ENCODE peak calls at places on chromosomes 4 and X, in four cellular contexts. V is IMR-90, U is tibial artery, D is uterus. G is an unnamed sample.
A peak's percentile ranks its signal among the peaks of the same experiment; 100 is the strongest.

GRCh38 chr4:84239278-84239845 is 259.7 kb downstream of the NKX6-1 start:
- DNase-seq in V (no peak), U (no peak), D (no peak), G (no peak)

GRCh38 chr4:138602664-138603063 is 360.5 kb upstream of the SLC7A11 start:
- DNase-seq in V (peak; percentile 26), U (no peak), D (no peak), G (peak; percentile 53)

GRCh38 chr4:8703857-8704495 is 111.4 kb downstream of the CPZ start:
- DNase-seq in V (no peak), U (peak; percentile 51), D (no peak), G (no peak)

GRCh38 chrX:154473683-154474082 is 5.4 kb downstream of the LAGE3 start:
- DNase-seq in V (no peak), U (no peak), D (no peak), G (no peak)

GRCh38 chr4:67198757-67199156 is 346.5 kb downstream of the CENPC start:
- DNase-seq in V (no peak), U (no peak), D (no peak), G (no peak)

GRCh38 chrX:69024931-69025330 is 140.3 kb downstream of the PJA1 start:
- DNase-seq in V (peak; percentile 59), U (peak; percentile 87), D (peak; percentile 77), G (no peak)

GRCh38 chrX:84258708-84259107 is 70.7 kb upstream of the RPS6KA6 start:
- DNase-seq in V (no peak), U (no peak), D (no peak), G (no peak)

GRCh38 chrX:109475174-109475891 is 6.6 kb downstream of the GUCY2F start:
- DNase-seq in V (peak; percentile 34), U (no peak), D (peak; percentile 20), G (peak; percentile 14)

GRCh38 chrX:115350696-115351408 is 61.3 kb downstream of the LUZP4 start:
- DNase-seq in V (no peak), U (no peak), D (no peak), G (no peak)

GRCh38 chrX:110509778-110510510 is 151.3 kb downstream of the RTL9 start:
- DNase-seq in V (no peak), U (no peak), D (no peak), G (no peak)

GRCh38 chrX:101658661-101659477 is 781 bp downstream of the ARMCX2 start:
- DNase-seq in V (peak; percentile 40), U (peak; percentile 87), D (peak; percentile 71), G (peak; percentile 71)

GRCh38 chr4:153545822-153546221 is 79.7 kb downstream of the TMEM131L start:
- DNase-seq in V (no peak), U (no peak), D (no peak), G (no peak)

GRCh38 chr4:8911311-8912088 is 39.9 kb upstream of the HMX1 start:
- DNase-seq in V (no peak), U (peak; percentile 56), D (peak; percentile 8), G (no peak)

GRCh38 chrX:154378059-154378798 is 866 bp upstream of the EMD start:
- DNase-seq in V (peak; percentile 40), U (peak; percentile 98), D (peak; percentile 73), G (no peak)

GRCh38 chrX:105495376-105495775 is 274.9 kb upstream of the TEX13A start:
- DNase-seq in V (no peak), U (no peak), D (no peak), G (no peak)

GRCh38 chr4:8847764-8848163 is 23.9 kb downstream of the HMX1 start:
- DNase-seq in V (no peak), U (no peak), D (no peak), G (no peak)

GRCh38 chr4:137543198-137543597 is 10.9 kb upstream of the PCDH18 start:
- DNase-seq in V (no peak), U (no peak), D (no peak), G (no peak)

GRCh38 chr4:137541181-137541580 is 8.9 kb upstream of the PCDH18 start:
- DNase-seq in V (no peak), U (no peak), D (no peak), G (no peak)

GRCh38 chr4:137543650-137544049 is 11.4 kb upstream of the PCDH18 start:
- DNase-seq in V (no peak), U (no peak), D (no peak), G (no peak)

GRCh38 chr4:137541866-137542648 is 9.8 kb upstream of the PCDH18 start:
- DNase-seq in V (no peak), U (no peak), D (no peak), G (no peak)

DNA sequence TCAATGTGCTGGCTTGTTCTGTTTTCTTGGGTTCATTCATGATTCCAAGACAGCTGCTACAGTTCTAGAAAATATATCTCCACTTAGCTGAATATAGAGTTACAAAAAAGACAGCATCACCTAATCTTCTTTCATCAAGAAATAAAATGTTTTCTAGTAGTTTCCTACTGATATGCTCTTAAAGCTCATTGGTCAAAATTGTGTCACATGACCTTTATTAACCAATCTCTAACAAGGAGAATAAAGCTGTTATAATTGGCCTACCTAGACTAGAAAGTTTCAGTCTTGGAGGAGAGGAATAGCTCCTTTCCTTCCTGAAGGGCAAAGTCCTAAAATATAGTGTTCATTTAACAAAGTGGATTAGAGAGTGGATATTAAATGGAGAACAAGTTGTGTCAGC is 8.1 kb upstream of the PCDH18 start:
- DNase-seq in V (no peak), U (no peak), D (no peak), G (no peak)
- H3K4me1 ChIP-seq in V (peaks cover 4% of the 10 kb centered on the region), U (no peaks in the 10 kb centered on the region), D (peaks cover 4% of the 10 kb centered on the region), G (peaks cover 3% of the 10 kb centered on the region)

GRCh38 chr4:1208970-1209704 is 36.8 kb upstream of the SPON2 start:
- DNase-seq in V (peak; percentile 33), U (peak; percentile 68), D (peak; percentile 61), G (no peak)
- H3K4me1 ChIP-seq in V (peaks cover 36% of the 10 kb centered on the region), U (peaks cover 10% of the 10 kb centered on the region), D (peaks cover 22% of the 10 kb centered on the region), G (no peaks in the 10 kb centered on the region)

GRCh38 chr4:151318310-151319006 is 6.9 kb downstream of the SH3D19 start:
- DNase-seq in V (no peak), U (no peak), D (no peak), G (no peak)
- H3K4me1 ChIP-seq in V (peaks cover 4% of the 10 kb centered on the region), U (no peaks in the 10 kb centered on the region), D (no peaks in the 10 kb centered on the region), G (peaks cover 14% of the 10 kb centered on the region)

DNA sequence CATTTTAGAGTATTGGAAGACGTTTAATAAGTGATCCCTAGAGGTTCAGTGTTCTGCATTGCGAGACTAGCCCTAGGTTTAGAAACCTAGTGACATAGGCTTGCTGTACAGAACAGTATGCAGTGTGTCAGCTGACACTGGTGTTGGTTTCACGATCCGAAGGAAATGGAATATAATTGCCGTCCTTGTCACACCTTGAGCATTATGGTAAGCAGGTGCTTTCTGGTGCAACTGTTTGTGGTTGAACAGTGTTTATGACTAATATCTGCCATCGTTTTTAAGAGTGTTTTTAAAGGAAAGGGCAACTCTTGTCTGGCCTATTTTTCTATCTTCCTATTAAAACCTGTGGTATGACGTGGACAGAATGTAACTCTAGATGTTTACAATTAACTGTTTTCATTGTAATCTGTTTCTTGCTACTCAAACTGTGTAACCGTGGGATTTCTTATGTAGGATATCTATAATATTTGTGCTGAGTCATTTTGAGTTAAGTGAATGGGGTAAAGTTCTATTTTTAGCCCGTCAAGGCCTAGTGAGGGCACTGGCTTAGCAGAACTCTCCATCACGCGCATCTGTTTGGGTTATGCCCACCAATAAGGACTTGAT is 53.8 kb upstream of the TBC1D14 start:
- DNase-seq in V (peak; percentile 93), U (no peak), D (no peak), G (peak; percentile 63)
- H3K4me1 ChIP-seq in V (peaks cover 5% of the 10 kb centered on the region), U (no peaks in the 10 kb centered on the region), D (peaks cover 7% of the 10 kb centered on the region), G (peaks cover 12% of the 10 kb centered on the region)

GRCh38 chr4:38080061-38080531 is 119.9 kb downstream of the PTTG2 start:
- DNase-seq in V (no peak), U (no peak), D (no peak), G (peak; percentile 14)
- H3K4me1 ChIP-seq in V (peaks cover 35% of the 10 kb centered on the region), U (no peaks in the 10 kb centered on the region), D (peaks cover 12% of the 10 kb centered on the region), G (peaks cover 46% of the 10 kb centered on the region)

DNA sequence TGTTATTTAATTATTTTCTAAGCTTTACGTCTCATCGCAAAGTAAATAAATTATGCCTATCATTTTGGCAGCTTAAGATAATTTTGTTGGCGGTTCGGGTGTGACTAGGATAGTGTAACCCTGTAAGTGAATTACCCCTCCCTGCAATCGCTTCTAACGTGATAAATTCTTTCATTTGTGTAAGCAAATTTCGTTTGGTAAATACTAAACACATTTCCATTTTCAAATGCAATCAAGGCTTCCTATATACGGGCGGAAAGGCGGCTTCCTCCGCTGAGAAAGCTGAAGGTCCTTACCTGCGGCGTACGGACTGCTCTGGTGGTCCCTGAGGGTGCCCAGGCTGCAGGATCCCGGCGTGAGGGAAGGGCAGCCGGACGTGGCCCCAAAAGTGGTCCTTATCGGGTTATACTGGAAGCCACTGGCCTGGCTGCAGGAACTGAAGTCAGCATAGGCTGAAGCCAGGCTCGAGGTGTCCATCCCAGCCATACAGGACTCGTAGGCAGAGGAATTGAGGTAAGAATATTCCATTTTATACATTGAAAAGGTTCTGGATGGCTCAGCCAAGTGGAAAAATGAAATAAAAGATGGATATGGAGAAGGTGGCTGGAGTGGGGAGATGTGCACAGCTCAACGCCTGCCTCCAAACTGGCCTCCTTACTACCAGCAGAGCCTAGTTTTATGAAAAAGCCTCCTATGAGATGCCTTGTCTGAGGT is at the start of gene PHOX2B:
- DNase-seq in V (no peak), U (no peak), D (no peak), G (no peak)
- H3K4me1 ChIP-seq in V (no peaks in the 10 kb centered on the region), U (no peaks in the 10 kb centered on the region), D (no peaks in the 10 kb centered on the region), G (no peaks in the 10 kb centered on the region)

DNA sequence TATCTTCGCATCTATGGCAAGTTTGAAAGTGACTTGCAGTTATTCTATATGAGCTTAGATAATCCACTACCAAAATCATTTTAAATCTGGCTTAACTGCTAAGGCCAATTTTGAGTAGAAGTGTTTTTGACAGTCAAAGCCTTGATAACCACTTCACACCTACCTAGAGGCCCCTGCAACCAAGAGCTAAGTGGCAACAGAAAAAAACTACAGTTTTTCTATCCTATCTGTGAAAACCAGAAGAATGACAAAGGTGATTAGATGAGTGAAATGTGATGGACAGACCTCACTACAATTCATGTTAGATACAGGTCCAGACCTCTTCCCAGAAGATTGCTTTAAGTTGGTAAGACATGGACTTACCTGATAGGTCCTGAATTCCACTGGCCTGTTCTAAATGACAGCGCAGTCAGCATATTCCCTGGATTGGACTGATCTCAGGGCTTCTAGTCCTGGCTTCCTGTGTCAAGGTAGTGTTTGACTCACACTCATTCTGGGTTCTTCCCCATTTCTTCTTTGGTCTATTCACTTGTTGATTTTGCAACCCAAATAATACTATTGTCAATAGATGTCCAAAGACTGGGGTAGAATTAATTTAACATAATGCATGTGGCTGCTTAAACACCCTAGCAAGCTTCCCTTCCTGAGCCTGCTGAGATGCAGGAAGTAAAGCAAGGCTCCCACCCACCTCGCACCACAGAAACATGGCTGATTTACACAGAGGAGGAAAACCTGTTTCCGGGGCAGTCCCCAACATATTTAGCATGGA is 65.1 kb downstream of the PPP3CA start:
- DNase-seq in V (no peak), U (no peak), D (no peak), G (no peak)
- H3K4me1 ChIP-seq in V (peaks cover 3% of the 10 kb centered on the region), U (no peaks in the 10 kb centered on the region), D (peaks cover 2% of the 10 kb centered on the region), G (peaks cover 13% of the 10 kb centered on the region)